ENCODE peak calls at places on chromosomes 4 and X, in five cellular contexts. I, K, Z, C and N are unnamed samples.

GRCh38 chr4:2941138-2942036 is 21.8 kb downstream of the NOP14 start:
- DNase-seq in I (no peak), K (no peak), Z (peak), C (no peak), N (no peak)

GRCh38 chr4:60744767-60745166 is 455.4 kb upstream of the ADGRL3 start:
- DNase-seq in I (no peak), K (no peak), Z (no peak), C (no peak), N (no peak)

GRCh38 chr4:106594291-106594952 is 225.8 kb upstream of the GIMD1 start:
- DNase-seq in I (no peak), K (no peak), Z (no peak), C (no peak), N (no peak)

GRCh38 chrX:68462197-68462596 is 28.9 kb upstream of the OPHN1 start:
- DNase-seq in I (no peak), K (no peak), Z (no peak), C (no peak), N (no peak)

GRCh38 chrX:65720580-65720979 is 53.1 kb downstream of the MSN start:
- DNase-seq in I (no peak), K (no peak), Z (no peak), C (no peak), N (no peak)

GRCh38 chr4:169342159-169342865 is 71.6 kb upstream of the SH3RF1 start:
- DNase-seq in I (no peak), K (no peak), Z (peak), C (no peak), N (no peak)

GRCh38 chr4:8581094-8581861 is 1.1 kb downstream of the GPR78 start:
- DNase-seq in I (no peak), K (no peak), Z (no peak), C (no peak), N (no peak)

GRCh38 chrX:153585827-153586226 is 13.1 kb downstream of the CCNQ start:
- DNase-seq in I (no peak), K (no peak), Z (no peak), C (no peak), N (no peak)

GRCh38 chrX:72132456-72132855 is 741 bp upstream of the RTL5 start:
- DNase-seq in I (no peak), K (no peak), Z (no peak), C (no peak), N (no peak)